ENCODE peak calls at places on chromosomes 13 and 19, in seven cellular contexts. T is ascending aorta; L is bronchial epithelial cell; G is hypothalamus; K is activated CD4-positive, alpha-beta memory T cell treated with anti-CD3 and anti-CD28 coated beads, Interleukin-2, amount 10 ng/mL, durations not matched to agents 7 days and 5 days; Y is kidney tubule cell; J is hippocampal formation. B is an unnamed sample.

GRCh38 chr13:60312851-60313505 is 84.0 kb upstream of the TDRD3 start:
- DNase-seq in T (no peak), L (no peak), G (no peak), K (no peak), Y (peak), J (no peak), B (no peak)

GRCh38 chr19:8373867-8374813 is 10.2 kb downstream of the ANGPTL4 start:
- DNase-seq in T (no peak), L (no peak), G (no peak), K (no peak), Y (no peak), J (no peak), B (no peak)

GRCh38 chr19:47099576-47100050 is 14.0 kb downstream of the ZC3H4 start:
- DNase-seq in T (no peak), L (no peak), G (no peak), K (no peak), Y (no peak), J (peak), B (no peak)

GRCh38 chr19:51777570-51778460 is 16.8 kb downstream of the FPR2 start:
- DNase-seq in T (peak), L (peak), G (peak), K (peak), Y (peak), J (peak), B (no peak)

GRCh38 chr19:39265321-39265916 is 2.8 kb upstream of the IFNL2 start:
- DNase-seq in T (no peak), L (no peak), G (no peak), K (no peak), Y (no peak), J (no peak), B (no peak)

GRCh38 chr13:114077938-114078335 is 54.5 kb downstream of the RASA3 start:
- DNase-seq in T (peak), L (no peak), G (no peak), K (no peak), Y (peak), J (no peak), B (no peak)

GRCh38 chr13:90968510-90968909 is 379.0 kb upstream of the MIR17HG start:
- DNase-seq in T (no peak), L (peak), G (no peak), K (no peak), Y (peak), J (no peak), B (no peak)

GRCh38 chr19:19515764-19516519 is at the start of gene NDUFA13:
- DNase-seq in T (peak), L (peak), G (peak), K (peak), Y (peak), J (peak), B (peak)

GRCh38 chr19:5143471-5144411 is 174.8 kb downstream of the KDM4B start:
- DNase-seq in T (no peak), L (no peak), G (no peak), K (no peak), Y (no peak), J (no peak), B (no peak)

GRCh38 chr13:113926301-113926761 is 47.5 kb downstream of the C13orf46 start:
- DNase-seq in T (peak), L (no peak), G (no peak), K (no peak), Y (no peak), J (no peak), B (peak)

GRCh38 chr13:37651891-37652290 is 53.3 kb upstream of the POSTN start:
- DNase-seq in T (no peak), L (no peak), G (no peak), K (no peak), Y (no peak), J (no peak), B (no peak)

GRCh38 chr19:34364830-34365462 is at the start of gene GPI:
- DNase-seq in T (peak), L (peak), G (peak), K (peak), Y (peak), J (peak), B (peak)

GRCh38 chr13:35961002-35961401 is 170.2 kb downstream of the DCLK1 start:
- DNase-seq in T (no peak), L (peak), G (no peak), K (no peak), Y (peak), J (no peak), B (no peak)

GRCh38 chr13:113820813-113821651 is 42.8 kb downstream of the GAS6 start:
- DNase-seq in T (peak), L (peak), G (peak), K (no peak), Y (peak), J (peak), B (no peak)

GRCh38 chr19:15869109-15869555 is 28.7 kb downstream of the CYP4F2 start:
- DNase-seq in T (peak), L (peak), G (no peak), K (peak), Y (peak), J (peak), B (no peak)

GRCh38 chr19:34241513-34242337 is 12.6 kb upstream of the GARRE1 start:
- DNase-seq in T (no peak), L (peak), G (no peak), K (no peak), Y (peak), J (no peak), B (peak)

GRCh38 chr13:102658678-102659077 is 36.2 kb downstream of the METTL21C start:
- DNase-seq in T (no peak), L (no peak), G (no peak), K (no peak), Y (peak), J (no peak), B (no peak)

GRCh38 chr13:21175656-21176194 is 627 bp downstream of the SKA3 start:
- DNase-seq in T (no peak), L (peak), G (no peak), K (no peak), Y (no peak), J (no peak), B (no peak)

GRCh38 chr19:7326105-7326877 is 22.4 kb upstream of the ARHGEF18 start:
- DNase-seq in T (no peak), L (peak), G (no peak), K (peak), Y (peak), J (no peak), B (no peak)

GRCh38 chr19:46513461-46514236 is 18.0 kb upstream of the PNMA8B start:
- DNase-seq in T (peak), L (peak), G (peak), K (peak), Y (peak), J (peak), B (peak)

GRCh38 chr13:95710313-95710712 is 33.4 kb downstream of the DNAJC3 start:
- DNase-seq in T (no peak), L (peak), G (no peak), K (no peak), Y (peak), J (no peak), B (no peak)

GRCh38 chr19:8641908-8642547 is 11.6 kb downstream of the NFILZ start:
- DNase-seq in T (no peak), L (peak), G (no peak), K (no peak), Y (peak), J (no peak), B (no peak)

GRCh38 chr13:36764957-36765356 is 54.1 kb upstream of the RFXAP start:
- DNase-seq in T (no peak), L (no peak), G (no peak), K (no peak), Y (no peak), J (no peak), B (no peak)

GRCh38 chr13:32261567-32261966 is 53.6 kb downstream of the ZAR1L start:
- DNase-seq in T (peak), L (peak), G (no peak), K (no peak), Y (peak), J (peak), B (no peak)

GRCh38 chr13:41199061-41199460 is 4.7 kb upstream of the KBTBD7 start:
- DNase-seq in T (no peak), L (no peak), G (no peak), K (no peak), Y (no peak), J (no peak), B (no peak)

GRCh38 chr13:26926371-26926770 is 165.8 kb upstream of the GPR12 start:
- DNase-seq in T (peak), L (no peak), G (no peak), K (no peak), Y (no peak), J (no peak), B (no peak)

GRCh38 chr13:102999498-102999897 is 66.7 kb downstream of the SLC10A2 start:
- DNase-seq in T (no peak), L (no peak), G (no peak), K (no peak), Y (no peak), J (no peak), B (no peak)

GRCh38 chr19:4227771-4228170 is 1.6 kb upstream of the EBI3 start:
- DNase-seq in T (no peak), L (no peak), G (no peak), K (no peak), Y (no peak), J (no peak), B (no peak)

GRCh38 chr13:23672616-23673015 is 102.4 kb downstream of the TNFRSF19 start:
- DNase-seq in T (no peak), L (no peak), G (no peak), K (no peak), Y (no peak), J (no peak), B (no peak)

GRCh38 chr13:80305737-80306136 is 35.2 kb downstream of the SPRY2 start:
- DNase-seq in T (no peak), L (no peak), G (no peak), K (no peak), Y (no peak), J (no peak), B (no peak)

GRCh38 chr19:45790942-45791341 is 1.7 kb downstream of the DMWD start:
- DNase-seq in T (no peak), L (no peak), G (no peak), K (peak), Y (no peak), J (peak), B (no peak)

GRCh38 chr19:27660428-27660827 is 1552.5 kb downstream of the UQCRFS1 start:
- DNase-seq in T (no peak), L (no peak), G (no peak), K (no peak), Y (no peak), J (no peak), B (no peak)

GRCh38 chr19:58563823-58564222 is 5.4 kb upstream of the UBE2M start:
- DNase-seq in T (no peak), L (no peak), G (no peak), K (no peak), Y (no peak), J (no peak), B (no peak)

GRCh38 chr13:90084684-90085290 is 1262.7 kb upstream of the MIR17HG start:
- DNase-seq in T (no peak), L (peak), G (no peak), K (no peak), Y (no peak), J (no peak), B (no peak)

GRCh38 chr19:36141039-36141914 is 1.4 kb downstream of the CAPNS1 start:
- DNase-seq in T (peak), L (peak), G (peak), K (peak), Y (peak), J (peak), B (peak)

GRCh38 chr13:110944121-110944967 is 29.5 kb upstream of the ANKRD10 start:
- DNase-seq in T (no peak), L (peak), G (no peak), K (peak), Y (peak), J (no peak), B (no peak)